ENCODE peak calls at places on chromosomes 12 and 14, in nine cellular contexts. G, R, J, F, T, L, V, U and M are unnamed samples.

GRCh38 chr12:108607981-108608600 is 10.2 kb upstream of the TMEM119 start:
- DNase-seq in G (no peak), R (no peak), J (no peak), F (no peak), T (no peak), L (no peak), V (no peak), U (no peak), M (no peak)

GRCh38 chr12:95516757-95517156 is 34.5 kb downstream of the USP44 start:
- DNase-seq in G (no peak), R (no peak), J (no peak), F (no peak), T (no peak), L (no peak), V (no peak), U (no peak), M (no peak)

GRCh38 chr14:98956616-98957015 is 315.4 kb downstream of the BCL11B start:
- DNase-seq in G (no peak), R (no peak), J (no peak), F (no peak), T (no peak), L (no peak), V (no peak), U (no peak), M (no peak)

GRCh38 chr12:554001-554285 is 94.2 kb downstream of the B4GALNT3 start:
- DNase-seq in G (no peak), R (no peak), J (no peak), F (no peak), T (no peak), L (no peak), V (peak), U (no peak), M (no peak)

GRCh38 chr12:132063491-132063890 is 80.6 kb downstream of the DDX51 start:
- DNase-seq in G (no peak), R (no peak), J (no peak), F (no peak), T (no peak), L (no peak), V (no peak), U (no peak), M (no peak)

GRCh38 chr14:99238234-99238633 is 33.8 kb downstream of the BCL11B start:
- DNase-seq in G (no peak), R (no peak), J (no peak), F (no peak), T (no peak), L (no peak), V (no peak), U (no peak), M (no peak)

GRCh38 chr12:47718531-47718930 is 6.8 kb downstream of the ENDOU start:
- DNase-seq in G (no peak), R (no peak), J (no peak), F (no peak), T (no peak), L (no peak), V (no peak), U (no peak), M (peak)

GRCh38 chr14:68981539-68981976 is 2.5 kb upstream of the ACTN1 start:
- DNase-seq in G (no peak), R (no peak), J (no peak), F (no peak), T (no peak), L (no peak), V (no peak), U (peak), M (no peak)

GRCh38 chr12:71938728-71939385 is at the start of gene TPH2:
- DNase-seq in G (peak), R (peak), J (peak), F (peak), T (peak), L (no peak), V (no peak), U (no peak), M (peak)

GRCh38 chr14:77313374-77313773 is 7.3 kb downstream of the POMT2 start:
- DNase-seq in G (no peak), R (no peak), J (no peak), F (no peak), T (no peak), L (no peak), V (no peak), U (no peak), M (no peak)

GRCh38 chr12:112419269-112420133 is 754 bp downstream of the PTPN11 start:
- DNase-seq in G (no peak), R (peak), J (no peak), F (no peak), T (peak), L (no peak), V (peak), U (peak), M (peak)

GRCh38 chr12:21065845-21066244 is 65.1 kb upstream of the SLCO1B1 start:
- DNase-seq in G (no peak), R (no peak), J (no peak), F (no peak), T (no peak), L (no peak), V (no peak), U (no peak), M (no peak)

GRCh38 chr12:116053479-116054195 is 223.9 kb downstream of the MED13L start:
- DNase-seq in G (no peak), R (peak), J (no peak), F (peak), T (no peak), L (no peak), V (peak), U (no peak), M (peak)